ENCODE peak calls at places on chromosomes 16 and 17, in six cellular contexts. E is cerebellar cortex; I is CD4-positive, alpha-beta T cell; Y is activated naive CD8-positive, alpha-beta T cell treated with anti-CD3 and anti-CD28 coated beads for 36 hours; J is RWPE1; R is endothelial cell of umbilical vein. B is an unnamed sample.

GRCh38 chr16:24538756-24539294 is 541 bp upstream of the RBBP6 start:
- DNase-seq in I (no peak), E (no peak), Y (no peak), J (no peak), R (no peak), B (peak; percentile 16)

GRCh38 chr16:30032083-30032819 is 1.2 kb upstream of the TLCD3B start:
- DNase-seq in E (peak; percentile 90), J (peak; percentile 51), R (peak; percentile 56), I (peak; percentile 44), Y (peak; percentile 64), B (no peak)

GRCh38 chr17:65794572-65794971 is 233.1 kb upstream of the AXIN2 start:
- DNase-seq in E (peak; percentile 16), R (peak; percentile 35), Y (no peak), J (peak; percentile 45), I (no peak), B (no peak)

GRCh38 chr17:64635647-64636305 is 26.3 kb downstream of the SMURF2 start:
- DNase-seq in J (no peak), R (peak; percentile 64), I (no peak), E (no peak), Y (no peak), B (no peak)

GRCh38 chr16:85582177-85582888 is 30.8 kb upstream of the GSE1 start:
- DNase-seq in Y (no peak), I (no peak), R (no peak), J (no peak), E (no peak), B (no peak)

GRCh38 chr17:80529104-80529903 is 15.3 kb upstream of the RPTOR start:
- DNase-seq in I (no peak), E (no peak), R (no peak), J (no peak), Y (no peak), B (no peak)

GRCh38 chr16:82037666-82038065 is 2.6 kb downstream of the HSD17B2 start:
- DNase-seq in E (no peak), I (no peak), R (peak; percentile 40), Y (no peak), J (no peak), B (no peak)

GRCh38 chr17:67784364-67785121 is 40.8 kb upstream of the BPTF start:
- DNase-seq in Y (no peak), R (peak; percentile 65), I (no peak), J (no peak), E (no peak), B (no peak)

GRCh38 chr16:77555781-77556180 is 120.9 kb upstream of the ADAMTS18 start:
- DNase-seq in I (no peak), R (no peak), Y (no peak), J (no peak), E (no peak), B (no peak)

GRCh38 chr16:75764154-75764768 is 38.0 kb upstream of the CPHXL start:
- DNase-seq in I (peak; percentile 46), J (peak; percentile 51), R (peak; percentile 64), E (peak; percentile 92), Y (peak; percentile 49), B (peak; percentile 23)

GRCh38 chr16:51150159-51150893 is 744 bp downstream of the SALL1 start:
- DNase-seq in Y (no peak), J (no peak), I (no peak), E (no peak), R (no peak), B (no peak)

GRCh38 chr17:72456026-72456569 is 335.3 kb downstream of the SOX9 start:
- DNase-seq in I (no peak), Y (no peak), E (no peak), R (no peak), J (peak; percentile 45), B (peak; percentile 76)

GRCh38 chr17:16101440-16101839 is 101.8 kb downstream of the TTC19 start:
- DNase-seq in R (no peak), J (no peak), E (no peak), Y (no peak), I (no peak), B (no peak)

GRCh38 chr17:64741038-64741641 is 79.0 kb upstream of the SMURF2 start:
- DNase-seq in J (no peak), R (peak; percentile 90), E (peak; percentile 25), I (no peak), Y (no peak), B (no peak)

GRCh38 chr16:50611332-50611934 is 63.2 kb downstream of the NKD1 start:
- DNase-seq in R (peak; percentile 58), Y (no peak), E (no peak), J (peak; percentile 11), I (no peak), B (peak; percentile 33)

GRCh38 chr17:21263351-21263750 is 10.1 kb upstream of the NATD1 start:
- DNase-seq in Y (no peak), E (no peak), J (peak; percentile 78), R (no peak), I (no peak), B (no peak)

GRCh38 chr17:76446449-76447231 is 6.3 kb downstream of the UBE2O start:
- DNase-seq in J (peak; percentile 96), I (no peak), E (no peak), Y (no peak), R (peak; percentile 28), B (peak; percentile 76)

GRCh38 chr17:2309338-2310143 is 5.8 kb downstream of the SRR start:
- DNase-seq in E (no peak), R (no peak), J (no peak), I (no peak), Y (no peak), B (no peak)

GRCh38 chr17:43360376-43360738 is 38.4 kb upstream of the ARL4D start:
- DNase-seq in R (peak; percentile 74), I (peak; percentile 40), E (no peak), J (peak; percentile 40), Y (peak; percentile 77), B (peak; percentile 37)

GRCh38 chr16:79723583-79724168 is 123.1 kb upstream of the MAF start:
- DNase-seq in J (no peak), R (no peak), E (no peak), I (no peak), Y (no peak), B (no peak)

GRCh38 chr17:76461765-76462555 is 5.4 kb upstream of the AANAT start:
- DNase-seq in J (no peak), Y (no peak), I (no peak), R (no peak), E (no peak), B (peak; percentile 55)

GRCh38 chr16:31135535-31136286 is at the start of gene PRSS8:
- DNase-seq in J (peak; percentile 59), R (no peak), E (no peak), I (no peak), Y (no peak), B (no peak)

GRCh38 chr16:83835972-83836566 is 28.3 kb downstream of the HSBP1 start:
- DNase-seq in J (peak; percentile 36), Y (no peak), I (no peak), E (no peak), R (peak; percentile 91), B (peak; percentile 33)

GRCh38 chr17:77749316-77749715 is 209.2 kb upstream of the TNRC6C start:
- DNase-seq in R (no peak), J (no peak), E (no peak), Y (no peak), I (no peak), B (no peak)

GRCh38 chr17:9890124-9890523 is 14.9 kb downstream of the RCVRN start:
- DNase-seq in I (no peak), E (peak; percentile 31), R (no peak), J (peak; percentile 60), Y (peak; percentile 8), B (peak; percentile 81)

GRCh38 chr16:48326937-48327336 is 58.3 kb downstream of the SIAH1 start:
- DNase-seq in I (no peak), E (no peak), J (no peak), R (no peak), Y (no peak), B (no peak)

GRCh38 chr17:40559016-40559853 is 6.0 kb downstream of the CCR7 start:
- DNase-seq in Y (no peak), E (no peak), R (no peak), J (no peak), I (no peak), B (no peak)

GRCh38 chr16:73565263-73565662 is 517.3 kb upstream of the ZFHX3 start:
- DNase-seq in E (peak; percentile 9), R (no peak), I (no peak), J (no peak), Y (no peak), B (no peak)

GRCh38 chr17:65885484-65885883 is 306.4 kb downstream of the CEP112 start:
- DNase-seq in Y (no peak), I (no peak), J (no peak), R (no peak), E (no peak), B (no peak)

GRCh38 chr17:41415833-41416335 is 8.5 kb downstream of the KRT37 start:
- DNase-seq in E (no peak), Y (no peak), I (no peak), J (no peak), R (no peak), B (no peak)

GRCh38 chr17:17018612-17019429 is 23.4 kb upstream of the MPRIP start:
- DNase-seq in I (no peak), Y (no peak), E (no peak), J (peak; percentile 36), R (no peak), B (no peak)

GRCh38 chr16:17446661-17447060 is 24.1 kb downstream of the XYLT1 start:
- DNase-seq in E (no peak), R (no peak), J (no peak), I (no peak), Y (no peak), B (no peak)

GRCh38 chr16:22614271-22614947 is 103.7 kb downstream of the NPIPB5 start:
- DNase-seq in Y (no peak), I (no peak), J (peak; percentile 61), E (no peak), R (no peak), B (no peak)

GRCh38 chr16:27646811-27647210 is 96.9 kb downstream of the KATNIP start:
- DNase-seq in E (no peak), R (no peak), Y (no peak), J (peak; percentile 33), I (no peak), B (no peak)

GRCh38 chr17:78826836-78827509 is 13.6 kb downstream of the USP36 start:
- DNase-seq in R (no peak), Y (no peak), J (no peak), E (no peak), I (no peak), B (no peak)